ENCODE peak calls at places on chromosomes 6 and 20, in nine cellular contexts. U is fibroblast of mammary gland, V is tibial artery, I is OCI-LY7, P is left ventricle myocardium inferior, H is psoas muscle, O is pancreas, Y is cardiac muscle cell, J is adipocyte. Q is an unnamed sample.

GRCh38 chr6:42417641-42418112 is 34.0 kb downstream of the TRERF1 start:
- DNase-seq in U (no peak), V (no peak), I (no peak), P (no peak), H (no peak), O (no peak), Y (peak; percentile 33), J (no peak), Q (no peak)

GRCh38 chr6:14550410-14550809 is 432.8 kb downstream of the CD83 start:
- DNase-seq in U (no peak), V (no peak), I (no peak), P (no peak), H (no peak), O (no peak), Y (no peak), J (no peak), Q (no peak)

GRCh38 chr20:881051-881820 is 34.9 kb downstream of the ANGPT4 start:
- DNase-seq in U (peak; percentile 52), V (no peak), I (no peak), P (no peak), H (no peak), O (no peak), Y (peak; percentile 57), J (peak; percentile 28), Q (no peak)

GRCh38 chr20:10217517-10218410 is 866 bp upstream of the SNAP25 start:
- DNase-seq in U (peak; percentile 97), V (peak; percentile 83), I (no peak), P (no peak), H (no peak), O (no peak), Y (peak; percentile 99), J (peak; percentile 90), Q (no peak)

GRCh38 chr20:17023811-17024210 is 203.0 kb upstream of the PCSK2 start:
- DNase-seq in U (no peak), V (no peak), I (no peak), P (no peak), H (no peak), O (no peak), Y (no peak), J (no peak), Q (no peak)

GRCh38 chr20:32354592-32355416 is 3.3 kb upstream of the ASXL1 start:
- DNase-seq in U (peak; percentile 85), V (no peak), I (no peak), P (no peak), H (no peak), O (no peak), Y (peak; percentile 56), J (peak; percentile 68), Q (no peak)

GRCh38 chr20:32681175-32682084 is 7.7 kb upstream of the C20orf203 start:
- DNase-seq in U (no peak), V (no peak), I (peak; percentile 68), P (no peak), H (no peak), O (no peak), Y (peak; percentile 25), J (no peak), Q (no peak)

GRCh38 chr6:6080975-6081374 is 74.2 kb upstream of the NRN1 start:
- DNase-seq in U (no peak), V (no peak), I (no peak), P (no peak), H (no peak), O (no peak), Y (no peak), J (no peak), Q (no peak)

GRCh38 chr20:21050710-21051109 is 55.4 kb downstream of the LINC00237 start:
- DNase-seq in U (no peak), V (no peak), I (no peak), P (no peak), H (no peak), O (no peak), Y (no peak), J (no peak), Q (no peak)

GRCh38 chr6:84738996-84739865 is 25.2 kb downstream of the TBX18 start:
- DNase-seq in U (peak; percentile 43), V (no peak), I (no peak), P (no peak), H (no peak), O (no peak), Y (no peak), J (no peak), Q (no peak)

GRCh38 chr20:46333136-46333991 is 25.1 kb upstream of the CDH22 start:
- DNase-seq in U (no peak), V (no peak), I (no peak), P (no peak), H (peak; percentile 75), O (no peak), Y (no peak), J (no peak), Q (no peak)

GRCh38 chr20:37081717-37082289 is 14.0 kb downstream of the RBL1 start:
- DNase-seq in U (peak; percentile 7), V (no peak), I (no peak), P (no peak), H (no peak), O (no peak), Y (peak; percentile 17), J (peak; percentile 39), Q (no peak)

GRCh38 chr6:12585497-12585958 is 131.0 kb upstream of the PHACTR1 start:
- DNase-seq in U (no peak), V (no peak), I (no peak), P (peak; percentile 24), H (no peak), O (no peak), Y (peak; percentile 84), J (no peak), Q (peak; percentile 45)

DNA sequence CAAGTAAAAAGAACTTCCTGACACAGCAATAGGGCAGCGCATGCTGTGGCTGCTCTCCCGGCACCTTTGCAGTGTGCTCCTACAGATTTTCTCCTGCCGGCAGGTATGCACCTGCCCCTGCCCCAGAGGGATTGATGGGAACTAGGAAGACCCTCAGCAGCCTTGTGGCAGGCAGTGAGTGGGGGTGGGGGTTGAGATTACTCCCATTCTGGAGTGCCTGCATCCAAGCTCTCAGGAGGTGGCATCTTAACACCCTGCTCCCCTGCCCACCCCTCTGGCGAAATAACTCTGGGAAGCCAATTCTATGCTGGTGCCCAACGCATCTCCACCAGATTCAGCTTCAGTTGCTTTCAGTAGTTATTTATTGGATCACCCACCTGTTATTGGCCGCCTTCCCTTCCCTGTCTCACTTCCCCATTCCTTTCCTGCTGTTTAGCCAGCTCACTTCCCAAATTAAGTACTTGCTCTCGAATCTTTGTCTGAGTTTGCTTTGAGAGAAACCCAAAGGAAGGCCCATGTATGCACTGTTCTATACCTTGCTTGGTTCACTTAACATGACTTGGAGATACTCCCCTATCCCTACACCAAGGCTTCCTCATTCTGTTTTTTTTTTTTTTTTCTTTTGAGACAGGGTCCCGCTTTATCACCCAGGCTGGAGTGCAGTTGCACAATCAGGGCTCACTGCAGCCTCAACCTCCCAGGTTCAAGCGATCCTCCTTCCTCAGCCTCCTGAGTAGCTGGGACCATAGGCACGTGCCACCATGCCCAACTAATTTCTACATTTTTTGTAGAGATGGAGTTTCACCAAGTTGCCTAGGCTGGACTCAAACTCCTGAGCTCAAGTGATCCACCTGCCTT is 29.3 kb upstream of the SLC23A2 start:
- DNase-seq in U (no peak), V (no peak), I (no peak), P (no peak), H (no peak), O (no peak), Y (no peak), J (no peak), Q (no peak)
- H3K4me3 ChIP-seq in U (no peak overlapping the region), V (no peak overlapping the region), I (no peak overlapping the region), P (no peak overlapping the region), H (no peak overlapping the region), O (no peak overlapping the region), Y (no peak overlapping the region), J (no peak overlapping the region), Q (no peak overlapping the region)

GRCh38 chr6:25655746-25656145 is 3.7 kb downstream of the SCGN start:
- DNase-seq in U (peak; percentile 21), V (no peak), I (no peak), P (no peak), H (no peak), O (no peak), Y (peak; percentile 4), J (no peak), Q (no peak)
- H3K4me3 ChIP-seq in U (no peak overlapping the region), V (no peak overlapping the region), I (no peak overlapping the region), P (no peak overlapping the region), H (no peak overlapping the region), O (no peak overlapping the region), Y (no peak overlapping the region), J (no peak overlapping the region), Q (no peak overlapping the region)

GRCh38 chr6:52510213-52510562 is 66.7 kb downstream of the TRAM2 start:
- DNase-seq in U (no peak), V (no peak), I (no peak), P (no peak), H (no peak), O (no peak), Y (no peak), J (no peak), Q (no peak)
- H3K4me3 ChIP-seq in U (no peak overlapping the region), V (no peak overlapping the region), I (no peak overlapping the region), P (no peak overlapping the region), H (no peak overlapping the region), O (no peak overlapping the region), Y (no peak overlapping the region), J (no peak overlapping the region), Q (no peak overlapping the region)

GRCh38 chr20:47578543-47578942 is 76.9 kb downstream of the NCOA3 start:
- DNase-seq in U (peak; percentile 19), V (no peak), I (no peak), P (no peak), H (no peak), O (no peak), Y (peak; percentile 45), J (no peak), Q (no peak)

GRCh38 chr20:47576516-47577033 is 74.9 kb downstream of the NCOA3 start:
- DNase-seq in U (peak; percentile 85), V (peak; percentile 69), I (peak; percentile 72), P (peak; percentile 42), H (peak; percentile 70), O (peak; percentile 58), Y (peak; percentile 90), J (peak; percentile 90), Q (peak; percentile 55)

GRCh38 chr20:47574616-47575401 is 73.1 kb downstream of the NCOA3 start:
- DNase-seq in U (peak; percentile 45), V (no peak), I (peak; percentile 83), P (no peak), H (no peak), O (no peak), Y (peak; percentile 47), J (no peak), Q (no peak)

GRCh38 chr20:47573586-47573985 is 71.9 kb downstream of the NCOA3 start:
- DNase-seq in U (no peak), V (no peak), I (no peak), P (no peak), H (no peak), O (no peak), Y (no peak), J (no peak), Q (no peak)

DNA sequence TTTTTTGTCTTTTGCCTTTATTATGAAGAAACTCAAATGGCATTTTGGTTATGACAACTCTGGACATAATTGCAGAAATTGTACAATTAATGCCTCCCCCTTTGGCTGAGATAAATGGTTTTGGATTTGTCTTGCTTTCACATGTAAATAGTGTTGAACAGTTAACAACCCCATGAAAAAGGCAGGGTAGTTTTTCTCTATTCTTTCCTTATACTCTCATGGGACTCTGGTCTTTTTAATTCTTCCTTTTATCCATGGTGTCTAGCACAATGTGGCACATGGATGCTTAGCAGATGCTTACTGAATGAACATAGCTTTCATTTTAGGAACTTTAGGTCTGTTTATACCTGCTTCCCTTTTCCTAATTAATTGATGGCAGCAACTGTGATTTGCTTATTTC is 75.6 kb downstream of the NCOA3 start:
- DNase-seq in U (no peak), V (no peak), I (no peak), P (no peak), H (no peak), O (no peak), Y (no peak), J (no peak), Q (no peak)
- H3K4me3 ChIP-seq in U (no peak overlapping the region), V (no peak overlapping the region), I (no peak overlapping the region), P (peak overlapping the region; percentile 50), H (peak overlapping the region; percentile 45), O (no peak overlapping the region), Y (no peak overlapping the region), J (peak overlapping the region; percentile 71), Q (peak overlapping the region; percentile 26)

Q was measured in heart left ventricle.